ENCODE peak calls at places on chromosomes 13 and 19, in five cellular contexts. Z is cardiac muscle cell, Y is HCT116, D is Panc1, K is heart left ventricle. C is an unnamed sample.

GRCh38 chr13:85108356-85108755 is 690.9 kb downstream of the SLITRK6 start:
- DNase-seq in Z (no peak), Y (no peak), D (no peak), K (no peak), C (peak)

GRCh38 chr13:52348983-52349780 is 56.8 kb downstream of the THSD1 start:
- DNase-seq in Z (no peak), Y (peak), D (peak), K (no peak), C (peak)

GRCh38 chr19:3548594-3548993 is 8.8 kb downstream of the MFSD12 start:
- DNase-seq in Z (no peak), Y (no peak), D (no peak), K (no peak), C (no peak)

GRCh38 chr19:12723643-12724426 is at the start of gene TNPO2:
- DNase-seq in Z (peak), Y (peak), D (no peak), K (peak), C (no peak)

GRCh38 chr13:36163809-36164308 is 32.7 kb upstream of the DCLK1 start:
- DNase-seq in Z (peak), Y (no peak), D (no peak), K (peak), C (peak)

GRCh38 chr13:40023608-40024577 is 368.4 kb downstream of the COG6 start:
- DNase-seq in Z (no peak), Y (no peak), D (no peak), K (no peak), C (no peak)

GRCh38 chr19:19677579-19677978 is 8.9 kb downstream of the ZNF101 start:
- DNase-seq in Z (no peak), Y (no peak), D (no peak), K (no peak), C (no peak)

GRCh38 chr19:52923782-52924593 is 760 bp upstream of the ZNF888 start:
- DNase-seq in Z (no peak), Y (no peak), D (no peak), K (peak), C (no peak)

GRCh38 chr19:40283414-40284250 is 1.5 kb downstream of the AKT2 start:
- DNase-seq in Z (no peak), Y (no peak), D (no peak), K (no peak), C (no peak)

GRCh38 chr19:34475975-34476594 is 5.5 kb upstream of the WTIP start:
- DNase-seq in Z (no peak), Y (no peak), D (no peak), K (no peak), C (no peak)

GRCh38 chr13:45751882-45752281 is 49.8 kb downstream of the CBY2 start:
- DNase-seq in Z (no peak), Y (no peak), D (no peak), K (no peak), C (no peak)

GRCh38 chr13:48873598-48873997 is 102.1 kb upstream of the FNDC3A start:
- DNase-seq in Z (peak), Y (no peak), D (no peak), K (no peak), C (no peak)

GRCh38 chr19:10424011-10424637 is 3.8 kb downstream of the PDE4A start:
- DNase-seq in Z (peak), Y (no peak), D (no peak), K (peak), C (no peak)

GRCh38 chr19:7363225-7363624 is 14.5 kb downstream of the ARHGEF18 start:
- DNase-seq in Z (no peak), Y (no peak), D (no peak), K (no peak), C (no peak)

GRCh38 chr19:7355871-7356270 is 7.1 kb downstream of the ARHGEF18 start:
- DNase-seq in Z (no peak), Y (no peak), D (no peak), K (no peak), C (no peak)

GRCh38 chr19:7358102-7358597 is 9.4 kb downstream of the ARHGEF18 start:
- DNase-seq in Z (no peak), Y (no peak), D (no peak), K (no peak), C (no peak)

GRCh38 chr19:7356899-7357627 is 8.3 kb downstream of the ARHGEF18 start:
- DNase-seq in Z (no peak), Y (no peak), D (no peak), K (no peak), C (no peak)

GRCh38 chr19:7360393-7360984 is 11.8 kb downstream of the ARHGEF18 start:
- DNase-seq in Z (no peak), Y (no peak), D (no peak), K (no peak), C (no peak)
- H3K27ac ChIP-seq in Z (no peak), Y (no peak), D (no peak), K (no peak), C (no peak)

DNA sequence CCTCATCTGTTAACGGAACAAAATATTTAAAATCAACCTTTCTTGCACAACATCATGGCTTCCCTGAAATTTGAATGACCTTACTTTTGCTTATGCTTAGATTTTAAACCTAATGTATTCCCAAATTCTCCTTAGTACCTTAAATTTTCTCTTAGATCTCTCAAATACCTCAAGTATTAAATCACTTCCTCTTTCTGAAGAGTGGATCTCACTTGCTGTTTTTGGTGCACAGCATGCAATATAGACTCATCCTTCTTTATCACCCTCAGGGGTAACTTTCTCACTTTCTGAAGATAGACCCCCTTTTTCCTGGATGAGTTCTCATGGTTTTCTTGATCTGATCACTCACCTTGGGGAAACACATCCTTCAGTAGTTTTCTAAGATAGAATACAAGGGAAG is 871.7 kb downstream of the DACH1 start:
- DNase-seq in Z (no peak), Y (no peak), D (no peak), K (no peak), C (no peak)
- H3K27ac ChIP-seq in Z (no peak), Y (no peak), D (no peak), K (no peak), C (no peak)

GRCh38 chr13:111424134-111424533 is 103.7 kb downstream of the TEX29 start:
- DNase-seq in Z (no peak), Y (no peak), D (no peak), K (no peak), C (no peak)
- H3K27ac ChIP-seq in Z (no peak), Y (no peak), D (no peak), K (no peak), C (no peak)

GRCh38 chr19:33414667-33415605 is 41.4 kb downstream of the CEBPG start:
- DNase-seq in Z (no peak), Y (no peak), D (no peak), K (no peak), C (no peak)
- H3K27ac ChIP-seq in Z (no peak), Y (no peak), D (no peak), K (no peak), C (no peak)

DNA sequence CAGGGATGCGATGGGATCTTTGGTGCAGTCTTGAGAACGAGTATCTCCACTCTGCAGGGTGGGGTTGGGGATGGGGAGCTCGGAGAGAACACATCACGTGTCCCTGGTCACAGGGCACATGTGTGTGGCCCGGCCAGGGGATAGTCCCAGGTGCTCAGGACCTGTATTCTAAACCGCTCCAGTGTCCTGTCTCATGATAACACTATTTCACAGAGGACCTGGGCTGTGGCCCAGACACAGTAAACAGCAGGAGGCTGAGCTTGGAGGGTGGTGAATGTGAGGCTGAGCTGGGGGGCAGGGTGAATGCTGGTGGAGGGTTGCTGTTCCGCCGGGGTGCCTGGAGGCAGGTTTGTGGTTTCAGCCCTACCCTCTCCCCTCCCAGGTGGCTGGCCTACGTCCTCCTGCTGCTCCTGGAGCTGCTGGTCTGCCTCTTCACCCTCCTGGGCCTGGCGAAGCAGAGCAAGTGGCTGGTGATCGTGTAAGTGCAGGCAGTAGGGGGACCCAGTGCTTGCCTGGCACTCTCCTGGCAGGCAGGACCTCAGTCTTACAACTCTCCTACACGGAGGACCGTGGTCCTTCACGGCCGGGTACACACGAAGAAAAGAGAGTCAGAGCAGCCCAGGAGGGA is 11.1 kb downstream of the TTYH1 start:
- DNase-seq in Z (no peak), Y (no peak), D (no peak), K (no peak), C (no peak)
- H3K27ac ChIP-seq in Z (no peak), Y (no peak), D (no peak), K (no peak), C (no peak)

GRCh38 chr13:21079761-21080730 is 18.7 kb upstream of the LATS2 start:
- DNase-seq in Z (no peak), Y (no peak), D (no peak), K (peak), C (peak)

GRCh38 chr13:21078501-21078900 is 17.1 kb upstream of the LATS2 start:
- DNase-seq in Z (no peak), Y (no peak), D (no peak), K (no peak), C (no peak)

GRCh38 chr13:21077360-21078353 is 16.3 kb upstream of the LATS2 start:
- DNase-seq in Z (no peak), Y (no peak), D (no peak), K (no peak), C (no peak)

GRCh38 chr13:21081926-21082325 is 20.5 kb upstream of the LATS2 start:
- DNase-seq in Z (no peak), Y (no peak), D (no peak), K (no peak), C (no peak)

GRCh38 chr13:21079206-21079605 is 17.8 kb upstream of the LATS2 start:
- DNase-seq in Z (no peak), Y (no peak), D (no peak), K (no peak), C (no peak)
- H3K27ac ChIP-seq in Z (no peak), Y (no peak), D (no peak), K (peak), C (peak)

GRCh38 chr13:93226065-93226622 is 463 bp upstream of the GPC6 start:
- DNase-seq in Z (peak), Y (no peak), D (no peak), K (no peak), C (no peak)
- H3K27ac ChIP-seq in Z (peak), Y (no peak), D (peak), K (no peak), C (peak)

C was measured in epithelial cell of prostate.